ENCODE peak calls at places on chromosome 6, in seven cellular contexts. W is NCI-H146; C is activated T-cell treated with anti-CD3 and anti-CD28 coated beads for 48 hours; K is activated CD4-positive, alpha-beta T cell treated with anti-CD3 and anti-CD28 coated beads for 4 hours; U is EL; V is left lung; N is renal cortical epithelial cell. P is an unnamed sample.

GRCh38 chr6:149636116-149636515 is 12.4 kb downstream of the KATNA1 start:
- DNase-seq in V (no peak), K (no peak), N (peak; percentile 71), W (no peak), U (peak; percentile 78), C (no peak), P (no peak)

GRCh38 chr6:73262701-73263569 is at the start of gene KHDC1:
- DNase-seq in N (peak; percentile 6), W (peak; percentile 82), C (peak; percentile 60), U (peak; percentile 71), K (peak; percentile 25), V (peak; percentile 33), P (peak; percentile 16)

GRCh38 chr6:142694054-142694453 is 250.9 kb downstream of the HIVEP2 start:
- DNase-seq in V (no peak), U (peak; percentile 60), N (peak; percentile 36), K (no peak), W (no peak), C (no peak), P (no peak)

GRCh38 chr6:118892248-118893094 is 1.5 kb upstream of the ASF1A start:
- DNase-seq in W (no peak), K (no peak), V (no peak), C (no peak), U (no peak), N (peak; percentile 36), P (no peak)

GRCh38 chr6:25359191-25359861 is 80.2 kb downstream of the CARMIL1 start:
- DNase-seq in U (peak; percentile 86), N (peak; percentile 87), K (no peak), W (peak; percentile 51), V (no peak), C (no peak), P (no peak)

GRCh38 chr6:122869437-122870024 is 80.5 kb downstream of the SMPDL3A start:
- DNase-seq in V (no peak), C (no peak), K (no peak), W (peak; percentile 92), U (peak; percentile 32), N (peak; percentile 59), P (peak; percentile 79)

GRCh38 chr6:129432738-129433137 is 277.2 kb downstream of the ARHGAP18 start:
- DNase-seq in C (no peak), W (peak; percentile 8), N (peak; percentile 9), K (no peak), V (no peak), U (peak; percentile 3), P (no peak)

GRCh38 chr6:16658661-16659060 is 102.6 kb downstream of the ATXN1 start:
- DNase-seq in N (no peak), C (no peak), U (no peak), K (no peak), V (no peak), W (no peak), P (no peak)

GRCh38 chr6:168533428-168533827 is 92.4 kb downstream of the SMOC2 start:
- DNase-seq in U (no peak), K (no peak), W (no peak), C (no peak), V (no peak), N (no peak), P (no peak)

GRCh38 chr6:169487579-169488205 is 214.1 kb downstream of the WDR27 start:
- DNase-seq in U (peak; percentile 24), W (peak; percentile 25), N (no peak), K (no peak), V (no peak), C (no peak), P (no peak)

GRCh38 chr6:140062042-140063041 is 687.9 kb upstream of the CITED2 start:
- DNase-seq in K (no peak), U (peak; percentile 97), V (peak; percentile 46), N (peak; percentile 94), C (no peak), W (no peak), P (no peak)

GRCh38 chr6:29617782-29618557 is 15.0 kb downstream of the GABBR1 start:
- DNase-seq in N (no peak), U (no peak), K (no peak), W (no peak), C (no peak), V (no peak), P (no peak)

GRCh38 chr6:11393713-11394627 is 143.6 kb upstream of the TMEM170B start:
- DNase-seq in U (peak; percentile 72), V (no peak), C (no peak), N (peak; percentile 87), K (no peak), W (no peak), P (no peak)

GRCh38 chr6:13725052-13725451 is 13.4 kb upstream of the RANBP9 start:
- DNase-seq in U (no peak), N (no peak), W (no peak), C (no peak), K (no peak), V (no peak), P (no peak)

GRCh38 chr6:122050226-122050755 is 349.2 kb upstream of the HSF2 start:
- DNase-seq in W (no peak), V (no peak), K (no peak), C (no peak), U (no peak), N (no peak), P (no peak)

GRCh38 chr6:131038612-131039344 is 24.3 kb downstream of the EPB41L2 start:
- DNase-seq in V (no peak), C (no peak), N (no peak), U (peak; percentile 38), W (no peak), K (no peak), P (no peak)

GRCh38 chr6:30207619-30208295 is 5.4 kb downstream of the TRIM26 start:
- DNase-seq in U (peak; percentile 28), N (peak; percentile 59), V (no peak), W (no peak), C (no peak), K (no peak), P (no peak)

GRCh38 chr6:14966111-14966901 is 279.6 kb upstream of the JARID2 start:
- DNase-seq in C (no peak), V (no peak), W (no peak), U (peak; percentile 33), K (no peak), N (peak; percentile 19), P (no peak)

GRCh38 chr6:161498359-161498758 is 224.5 kb upstream of the AGPAT4 start:
- DNase-seq in W (peak; percentile 92), C (no peak), U (peak; percentile 31), K (no peak), N (peak; percentile 75), V (no peak), P (peak; percentile 19)

GRCh38 chr6:113813207-113813606 is 43.9 kb upstream of the MARCKS start:
- DNase-seq in C (no peak), K (no peak), U (peak; percentile 79), W (no peak), V (no peak), N (peak; percentile 88), P (no peak)

GRCh38 chr6:20876016-20876415 is 341.8 kb downstream of the CDKAL1 start:
- DNase-seq in K (no peak), V (no peak), C (no peak), W (peak; percentile 16), U (peak; percentile 81), N (peak; percentile 62), P (no peak)

GRCh38 chr6:44063561-44064059 is 63.6 kb downstream of the MRPL14 start:
- DNase-seq in U (no peak), C (no peak), K (no peak), N (no peak), V (no peak), W (no peak), P (no peak)

GRCh38 chr6:26089272-26089671 is 2.0 kb downstream of the HFE start:
- DNase-seq in V (no peak), C (no peak), U (no peak), W (no peak), N (no peak), K (no peak), P (no peak)

GRCh38 chr6:36724514-36725385 is 27.1 kb downstream of the RAB44 start:
- DNase-seq in U (peak; percentile 65), W (peak; percentile 76), N (peak; percentile 61), K (peak; percentile 49), C (peak; percentile 47), V (peak; percentile 63), P (peak; percentile 54)

GRCh38 chr6:70706491-70707123 is 38.9 kb downstream of the SMAP1 start:
- DNase-seq in U (peak; percentile 48), C (no peak), V (no peak), W (peak; percentile 41), K (peak; percentile 33), N (peak; percentile 46), P (peak; percentile 52)

GRCh38 chr6:132811276-132811675 is 3.1 kb upstream of the RPS12 start:
- DNase-seq in W (no peak), N (peak; percentile 85), V (no peak), U (peak; percentile 26), K (no peak), C (no peak), P (no peak)